ENCODE peak calls at places on chromosome 1, in five cellular contexts. V, Q, G, N and L are unnamed samples.

GRCh38 chr1:63787875-63788274 is 14.1 kb downstream of the ROR1 start:
- DNase-seq in V (no peak), Q (no peak), G (no peak), N (no peak), L (no peak)

GRCh38 chr1:84997667-84998600 is 1.0 kb upstream of the MCOLN2 start:
- DNase-seq in V (no peak), Q (no peak), G (no peak), N (peak; percentile 24), L (no peak)

GRCh38 chr1:178168535-178168934 is 74.6 kb downstream of the RASAL2 start:
- DNase-seq in V (no peak), Q (peak; percentile 81), G (peak; percentile 29), N (no peak), L (peak; percentile 17)

GRCh38 chr1:12138196-12139183 is 28.3 kb upstream of the TNFRSF1B start:
- DNase-seq in V (no peak), Q (no peak), G (no peak), N (no peak), L (no peak)

GRCh38 chr1:12754738-12755137 is 8.7 kb downstream of the CFAP107 start:
- DNase-seq in V (no peak), Q (no peak), G (no peak), N (no peak), L (no peak)

GRCh38 chr1:31959521-31959920 is 21.4 kb upstream of the PTP4A2 start:
- DNase-seq in V (no peak), Q (no peak), G (no peak), N (no peak), L (no peak)

GRCh38 chr1:25520446-25521061 is 22.9 kb upstream of the LDLRAP1 start:
- DNase-seq in V (no peak), Q (peak; percentile 47), G (peak; percentile 36), N (peak; percentile 73), L (peak; percentile 62)

GRCh38 chr1:151680812-151681211 is 35.8 kb downstream of the CELF3 start:
- DNase-seq in V (no peak), Q (peak; percentile 78), G (peak; percentile 66), N (no peak), L (peak; percentile 92)

GRCh38 chr1:44854985-44855384 is 11.9 kb upstream of the PTCH2 start:
- DNase-seq in V (no peak), Q (no peak), G (no peak), N (no peak), L (no peak)

GRCh38 chr1:38284953-38285352 is 238.4 kb upstream of the POU3F1 start:
- DNase-seq in V (no peak), Q (no peak), G (no peak), N (no peak), L (no peak)

GRCh38 chr1:222777463-222777862 is 37.4 kb upstream of the DISP1 start:
- DNase-seq in V (no peak), Q (no peak), G (peak; percentile 60), N (no peak), L (no peak)

GRCh38 chr1:100323428-100324106 is 28.7 kb upstream of the CDC14A start:
- DNase-seq in V (no peak), Q (no peak), G (no peak), N (no peak), L (no peak)